ENCODE peak calls at places on chromosomes 2 and 18, in ten cellular contexts. C, U, E, A, S, G, B, J, M and X are unnamed samples.

GRCh38 chr2:178997067-178997466 is 52.9 kb downstream of the CCDC141 start:
- DNase-seq in E (no peak), A (no peak), U (no peak), M (no peak), G (no peak), J (no peak), S (no peak), C (no peak), B (no peak), X (no peak)

GRCh38 chr2:160679686-160680085 is 186.1 kb upstream of the RBMS1 start:
- DNase-seq in J (no peak), M (no peak), G (no peak), B (no peak), E (no peak), U (no peak), C (no peak), S (no peak), A (no peak), X (no peak)

GRCh38 chr2:58063641-58064040 is 17.0 kb downstream of the VRK2 start:
- DNase-seq in B (no peak), U (no peak), G (no peak), S (no peak), M (no peak), E (peak; percentile 77), J (no peak), C (no peak), A (no peak), X (peak; percentile 72)

GRCh38 chr2:3280683-3281520 is 96.7 kb downstream of the EIPR1 start:
- DNase-seq in E (no peak), A (no peak), C (peak; percentile 9), B (no peak), J (no peak), G (no peak), U (no peak), M (no peak), S (peak; percentile 28), X (no peak)

GRCh38 chr2:37168217-37168981 is 11.6 kb upstream of the EIF2AK2 start:
- DNase-seq in B (no peak), J (no peak), A (peak; percentile 80), E (peak; percentile 55), C (no peak), G (no peak), S (no peak), U (peak; percentile 66), M (no peak), X (peak; percentile 50)

GRCh38 chr2:23312996-23313606 is 71.9 kb upstream of the KLHL29 start:
- DNase-seq in U (peak; percentile 25), M (no peak), B (no peak), G (no peak), A (peak; percentile 84), J (no peak), S (no peak), E (no peak), C (no peak), X (peak; percentile 46)

GRCh38 chr2:180907731-180908130 is 72.7 kb upstream of the UBE2E3 start:
- DNase-seq in S (no peak), E (peak; percentile 84), G (no peak), M (no peak), C (no peak), U (peak; percentile 55), B (no peak), J (no peak), A (no peak), X (no peak)

GRCh38 chr18:12287684-12288405 is 20.2 kb upstream of the TUBB6 start:
- DNase-seq in G (peak; percentile 78), B (peak; percentile 83), C (peak; percentile 86), J (no peak), M (peak; percentile 67), U (peak; percentile 85), E (peak; percentile 95), A (peak; percentile 66), S (no peak), X (peak; percentile 78)

GRCh38 chr18:525066-525797 is 24.7 kb upstream of the COLEC12 start:
- DNase-seq in J (no peak), M (peak; percentile 19), C (no peak), U (peak; percentile 63), G (no peak), E (peak; percentile 81), B (no peak), A (no peak), S (no peak), X (no peak)

DNA sequence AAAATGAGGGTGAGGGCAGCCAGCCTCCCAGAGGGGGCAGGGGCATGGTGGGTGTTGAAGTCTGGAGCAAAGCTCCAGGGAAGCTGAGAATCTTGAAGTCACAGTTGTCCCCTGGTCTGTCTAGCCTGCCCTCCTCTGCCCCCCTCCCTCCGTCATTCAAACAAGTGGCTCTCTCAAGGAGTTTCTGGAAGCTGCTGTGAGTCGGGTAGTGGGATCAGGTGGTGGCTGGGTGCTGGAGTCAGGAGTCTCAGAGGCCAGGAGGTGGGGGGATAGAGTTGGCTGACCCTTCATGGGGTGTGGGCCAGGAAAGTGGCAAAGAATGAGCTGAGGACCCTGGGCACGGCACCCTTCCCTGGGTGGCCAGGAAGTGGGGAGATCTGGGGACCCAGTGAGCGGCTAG is 495 bp upstream of the ASIC4 start:
- DNase-seq in A (no peak), U (no peak), J (peak; percentile 20), S (no peak), M (no peak), C (no peak), E (no peak), B (no peak), G (no peak), X (no peak)
- H3K4me3 ChIP-seq in A (peak overlapping the region; percentile 43), U (peak overlapping the region; percentile 8), J (no peak overlapping the region), S (no peak overlapping the region), M (no peak overlapping the region), C (no peak overlapping the region), E (no peak overlapping the region), B (no peak overlapping the region), G (no peak overlapping the region), X (no peak overlapping the region)

DNA sequence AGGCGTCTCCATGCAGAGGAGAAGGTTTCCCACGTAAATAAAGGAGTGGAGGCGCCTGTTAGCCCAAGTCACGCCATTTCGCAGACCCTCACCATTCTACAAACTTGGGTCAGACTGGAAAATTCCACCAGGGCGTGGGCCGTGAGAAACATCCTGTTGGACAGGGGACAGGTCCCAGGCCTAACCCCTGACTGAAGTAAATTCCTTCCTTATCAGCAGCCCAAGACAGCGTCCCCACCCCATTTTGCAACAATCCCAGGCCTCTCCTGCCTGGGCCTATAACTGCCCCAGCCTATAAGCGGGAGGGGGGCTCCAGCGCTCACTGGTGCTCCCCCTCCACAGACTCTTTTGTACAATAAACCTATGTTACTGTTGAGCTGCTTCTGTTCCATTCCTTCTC is 57.3 kb upstream of the CBLN2 start:
- DNase-seq in A (no peak), J (no peak), S (no peak), M (no peak), U (no peak), C (no peak), G (peak; percentile 45), E (no peak), B (no peak), X (peak; percentile 21)
- TF ChIP-seq CTCF in A (no peak), J (no peak), S (no peak), M (no peak), U (no peak), C (no peak), G (no peak), E (no peak), B (no peak), X (no peak)

DNA sequence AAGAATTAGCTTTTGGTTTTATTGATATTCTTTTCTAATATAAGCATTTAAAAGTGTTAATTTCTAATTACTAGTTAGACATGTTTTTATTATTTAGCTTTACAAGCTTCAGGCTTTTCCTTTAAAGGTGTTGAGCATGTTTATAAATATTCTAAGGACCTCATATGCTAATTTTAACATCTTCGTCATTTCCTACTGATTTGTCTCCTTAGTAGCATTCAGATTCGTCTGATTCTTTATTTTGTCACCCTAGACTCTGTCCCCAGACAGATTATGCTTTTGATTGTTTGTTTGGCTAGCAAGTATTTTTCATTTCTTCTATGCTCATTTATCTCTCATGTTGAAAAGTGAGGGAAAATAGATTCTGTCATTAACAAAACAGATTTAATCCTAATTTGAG is 51.7 kb downstream of the EIF5B start:
- DNase-seq in J (no peak), S (no peak), G (no peak), C (no peak), E (no peak), A (no peak), B (no peak), M (no peak), U (no peak), X (no peak)
- H3K36me3 ChIP-seq in J (peaks cover 25% of the 10 kb centered on the region), S (no peaks in the 10 kb centered on the region), G (no peaks in the 10 kb centered on the region), C (peaks cover 28% of the 10 kb centered on the region), E (peaks cover 30% of the 10 kb centered on the region), A (peaks cover 29% of the 10 kb centered on the region), B (peaks cover 2% of the 10 kb centered on the region), M (no peaks in the 10 kb centered on the region), U (peaks cover 38% of the 10 kb centered on the region), X (peaks cover 5% of the 10 kb centered on the region)

GRCh38 chr2:172735646-172736418 is at the start of gene RAPGEF4:
- DNase-seq in U (no peak), M (no peak), G (no peak), B (no peak), J (no peak), C (no peak), A (peak; percentile 64), E (no peak), S (no peak), X (no peak)

GRCh38 chr2:172736419-172737174 is 952 bp downstream of the RAPGEF4 start:
- DNase-seq in M (no peak), B (no peak), S (no peak), C (no peak), G (no peak), E (no peak), J (no peak), U (no peak), A (peak; percentile 39), X (no peak)

GRCh38 chr2:172740871-172741270 is 5.2 kb downstream of the RAPGEF4 start:
- DNase-seq in S (no peak), E (no peak), B (no peak), G (no peak), U (no peak), A (no peak), M (no peak), J (no peak), C (no peak), X (no peak)

GRCh38 chr2:172739651-172740050 is 4.0 kb downstream of the RAPGEF4 start:
- DNase-seq in C (no peak), E (no peak), S (no peak), J (no peak), M (no peak), U (no peak), B (no peak), A (no peak), G (no peak), X (no peak)

DNA sequence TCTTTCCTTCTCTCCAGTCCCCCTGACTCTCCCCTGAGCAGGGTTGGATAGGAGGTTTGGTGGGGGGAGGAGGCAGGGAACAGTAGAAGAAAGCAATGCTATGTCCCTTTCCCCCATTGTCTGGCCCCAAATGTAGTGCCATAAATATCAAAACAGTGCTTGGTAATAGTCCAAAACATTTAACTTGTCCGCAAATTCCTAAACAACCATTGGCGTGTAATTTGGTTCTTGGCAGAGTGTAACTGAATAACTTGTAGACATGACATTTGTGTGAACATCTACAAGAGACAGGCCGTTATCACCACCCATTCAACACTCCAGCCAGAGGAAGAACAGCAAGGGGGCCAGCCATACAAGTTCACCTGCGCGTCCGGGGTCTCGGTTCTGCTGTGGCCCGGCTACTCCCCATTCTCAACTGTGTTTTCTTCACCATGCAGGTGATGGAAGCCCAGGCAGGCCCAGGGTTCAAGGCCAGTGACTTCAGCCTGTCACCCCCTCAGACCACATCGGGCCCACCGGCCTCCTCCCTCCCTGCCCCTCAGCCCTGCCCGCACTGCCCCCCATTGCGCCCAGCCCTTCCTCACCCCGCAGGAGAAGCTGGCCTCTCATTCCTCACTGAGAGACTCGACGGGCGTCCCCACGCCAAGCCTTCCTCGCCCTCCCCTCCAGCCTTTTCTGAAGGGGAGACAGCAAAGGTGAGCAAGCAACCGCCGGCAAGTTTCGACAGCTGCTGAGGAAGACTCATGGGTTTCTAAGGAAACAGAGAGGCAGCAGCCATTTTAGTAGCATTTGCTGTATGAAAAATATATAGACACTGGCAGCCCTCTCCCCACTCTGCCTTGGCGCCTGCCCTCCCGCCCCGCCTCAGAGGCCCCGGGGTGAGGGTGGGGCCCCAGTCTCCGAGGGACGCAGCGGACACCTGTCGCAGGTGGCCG is 667 bp upstream of the RAPGEF4 start:
- DNase-seq in G (no peak), U (no peak), A (peak; percentile 62), M (no peak), B (no peak), C (no peak), S (no peak), J (no peak), E (no peak), X (peak; percentile 14)
- H3K4me3 ChIP-seq in G (peak overlapping the region; percentile 35), U (peak overlapping the region; percentile 70), A (peak overlapping the region; percentile 78), M (peak overlapping the region; percentile 25), B (peak overlapping the region; percentile 58), C (peak overlapping the region; percentile 47), S (peak overlapping the region; percentile 67), J (no peak overlapping the region), E (peak overlapping the region; percentile 81), X (peak overlapping the region; percentile 44)